ENCODE peak calls at places on chromosome 1, in ten cellular contexts. One of them, this sample, is unnamed.
A peak's percentile ranks its signal among the peaks of the same experiment; 100 is the strongest.

GRCh38 chr1:228337711-228338520 is 68.7 kb downstream of the TRIM11 start:
- DNase-seq in GM04504: no peak
- DNase-seq in occipital lobe: no peak
- DNase-seq in CD8-positive, alpha-beta T cell: no peak
- DNase-seq in KBM-7: no peak
- DNase-seq in activated CD8-positive, alpha-beta memory T cell treated with anti-CD3 and anti-CD28 coated beads for 4 hours: no peak
- DNase-seq in ovary: peak; percentile 26
- DNase-seq in HFFc6: no peak
- DNase-seq in memory B cell: no peak
- DNase-seq in CD8-positive, alpha-beta memory T cell: no peak
- DNase-seq in this sample: no peak

GRCh38 chr1:74504125-74505065 is 8.0 kb downstream of the LRRC53 start:
- DNase-seq in GM04504: peak; percentile 15
- DNase-seq in occipital lobe: peak; percentile 64
- DNase-seq in CD8-positive, alpha-beta T cell: peak; percentile 1
- DNase-seq in KBM-7: peak; percentile 54
- DNase-seq in activated CD8-positive, alpha-beta memory T cell treated with anti-CD3 and anti-CD28 coated beads for 4 hours: peak; percentile 1
- DNase-seq in ovary: peak; percentile 37
- DNase-seq in HFFc6: no peak
- DNase-seq in memory B cell: peak; percentile 16
- DNase-seq in CD8-positive, alpha-beta memory T cell: no peak
- DNase-seq in this sample: no peak

GRCh38 chr1:169049258-169049936 is 57.1 kb upstream of the ATP1B1 start:
- DNase-seq in GM04504: no peak
- DNase-seq in occipital lobe: no peak
- DNase-seq in CD8-positive, alpha-beta T cell: no peak
- DNase-seq in KBM-7: no peak
- DNase-seq in activated CD8-positive, alpha-beta memory T cell treated with anti-CD3 and anti-CD28 coated beads for 4 hours: no peak
- DNase-seq in ovary: no peak
- DNase-seq in HFFc6: no peak
- DNase-seq in memory B cell: no peak
- DNase-seq in CD8-positive, alpha-beta memory T cell: no peak
- DNase-seq in this sample: no peak

GRCh38 chr1:182962554-182963115 is 9.7 kb upstream of the SHCBP1L start:
- DNase-seq in GM04504: peak; percentile 82
- DNase-seq in occipital lobe: peak; percentile 16
- DNase-seq in CD8-positive, alpha-beta T cell: no peak
- DNase-seq in KBM-7: peak; percentile 73
- DNase-seq in activated CD8-positive, alpha-beta memory T cell treated with anti-CD3 and anti-CD28 coated beads for 4 hours: no peak
- DNase-seq in ovary: peak; percentile 78
- DNase-seq in HFFc6: peak; percentile 80
- DNase-seq in memory B cell: peak; percentile 23
- DNase-seq in CD8-positive, alpha-beta memory T cell: no peak
- DNase-seq in this sample: peak; percentile 71

GRCh38 chr1:80535446-80535845 is 1265.3 kb upstream of the ADGRL2 start:
- DNase-seq in GM04504: no peak
- DNase-seq in occipital lobe: no peak
- DNase-seq in CD8-positive, alpha-beta T cell: no peak
- DNase-seq in KBM-7: no peak
- DNase-seq in activated CD8-positive, alpha-beta memory T cell treated with anti-CD3 and anti-CD28 coated beads for 4 hours: no peak
- DNase-seq in ovary: no peak
- DNase-seq in HFFc6: no peak
- DNase-seq in memory B cell: no peak
- DNase-seq in CD8-positive, alpha-beta memory T cell: no peak
- DNase-seq in this sample: no peak

GRCh38 chr1:176831150-176831549 is 333.4 kb downstream of the ASTN1 start:
- DNase-seq in GM04504: no peak
- DNase-seq in occipital lobe: no peak
- DNase-seq in CD8-positive, alpha-beta T cell: no peak
- DNase-seq in KBM-7: no peak
- DNase-seq in activated CD8-positive, alpha-beta memory T cell treated with anti-CD3 and anti-CD28 coated beads for 4 hours: no peak
- DNase-seq in ovary: no peak
- DNase-seq in HFFc6: no peak
- DNase-seq in memory B cell: no peak
- DNase-seq in CD8-positive, alpha-beta memory T cell: no peak
- DNase-seq in this sample: no peak

GRCh38 chr1:110608247-110608646 is 2.1 kb upstream of the KCNA2 start:
- DNase-seq in GM04504: no peak
- DNase-seq in occipital lobe: no peak
- DNase-seq in CD8-positive, alpha-beta T cell: no peak
- DNase-seq in KBM-7: no peak
- DNase-seq in activated CD8-positive, alpha-beta memory T cell treated with anti-CD3 and anti-CD28 coated beads for 4 hours: no peak
- DNase-seq in ovary: no peak
- DNase-seq in HFFc6: no peak
- DNase-seq in memory B cell: no peak
- DNase-seq in CD8-positive, alpha-beta memory T cell: no peak
- DNase-seq in this sample: no peak

GRCh38 chr1:37919277-37919676 is 27.6 kb downstream of the INPP5B start:
- DNase-seq in GM04504: no peak
- DNase-seq in occipital lobe: no peak
- DNase-seq in CD8-positive, alpha-beta T cell: no peak
- DNase-seq in KBM-7: peak; percentile 43
- DNase-seq in activated CD8-positive, alpha-beta memory T cell treated with anti-CD3 and anti-CD28 coated beads for 4 hours: no peak
- DNase-seq in ovary: no peak
- DNase-seq in HFFc6: peak; percentile 41
- DNase-seq in memory B cell: no peak
- DNase-seq in CD8-positive, alpha-beta memory T cell: no peak
- DNase-seq in this sample: no peak

GRCh38 chr1:167344605-167345385 is 124.1 kb downstream of the POU2F1 start:
- DNase-seq in GM04504: no peak
- DNase-seq in occipital lobe: no peak
- DNase-seq in CD8-positive, alpha-beta T cell: no peak
- DNase-seq in KBM-7: no peak
- DNase-seq in activated CD8-positive, alpha-beta memory T cell treated with anti-CD3 and anti-CD28 coated beads for 4 hours: no peak
- DNase-seq in ovary: no peak
- DNase-seq in HFFc6: no peak
- DNase-seq in memory B cell: no peak
- DNase-seq in CD8-positive, alpha-beta memory T cell: no peak
- DNase-seq in this sample: no peak

GRCh38 chr1:2016123-2016522 is 3.0 kb upstream of the GABRD start:
- DNase-seq in GM04504: no peak
- DNase-seq in occipital lobe: no peak
- DNase-seq in CD8-positive, alpha-beta T cell: no peak
- DNase-seq in KBM-7: no peak
- DNase-seq in activated CD8-positive, alpha-beta memory T cell treated with anti-CD3 and anti-CD28 coated beads for 4 hours: no peak
- DNase-seq in ovary: no peak
- DNase-seq in HFFc6: no peak
- DNase-seq in memory B cell: no peak
- DNase-seq in CD8-positive, alpha-beta memory T cell: no peak
- DNase-seq in this sample: no peak

GRCh38 chr1:181087400-181087901 is 1.0 kb upstream of the IER5 start:
- DNase-seq in GM04504: no peak
- DNase-seq in occipital lobe: no peak
- DNase-seq in CD8-positive, alpha-beta T cell: no peak
- DNase-seq in KBM-7: peak; percentile 82
- DNase-seq in activated CD8-positive, alpha-beta memory T cell treated with anti-CD3 and anti-CD28 coated beads for 4 hours: no peak
- DNase-seq in ovary: no peak
- DNase-seq in HFFc6: no peak
- DNase-seq in memory B cell: peak; percentile 45
- DNase-seq in CD8-positive, alpha-beta memory T cell: no peak
- DNase-seq in this sample: no peak

GRCh38 chr1:51331206-51332100 is 1.1 kb upstream of the TTC39A start:
- DNase-seq in GM04504: peak; percentile 24
- DNase-seq in occipital lobe: no peak
- DNase-seq in CD8-positive, alpha-beta T cell: no peak
- DNase-seq in KBM-7: peak; percentile 70
- DNase-seq in activated CD8-positive, alpha-beta memory T cell treated with anti-CD3 and anti-CD28 coated beads for 4 hours: no peak
- DNase-seq in ovary: no peak
- DNase-seq in HFFc6: peak; percentile 60
- DNase-seq in memory B cell: no peak
- DNase-seq in CD8-positive, alpha-beta memory T cell: no peak
- DNase-seq in this sample: no peak

GRCh38 chr1:113282897-113283285 is 107.4 kb upstream of the MAGI3 start:
- DNase-seq in GM04504: no peak
- DNase-seq in occipital lobe: no peak
- DNase-seq in CD8-positive, alpha-beta T cell: no peak
- DNase-seq in KBM-7: no peak
- DNase-seq in activated CD8-positive, alpha-beta memory T cell treated with anti-CD3 and anti-CD28 coated beads for 4 hours: no peak
- DNase-seq in ovary: no peak
- DNase-seq in HFFc6: no peak
- DNase-seq in memory B cell: no peak
- DNase-seq in CD8-positive, alpha-beta memory T cell: no peak
- DNase-seq in this sample: no peak

GRCh38 chr1:27360159-27361043 is 6.4 kb downstream of the MAP3K6 start:
- DNase-seq in GM04504: no peak
- DNase-seq in occipital lobe: no peak
- DNase-seq in CD8-positive, alpha-beta T cell: no peak
- DNase-seq in KBM-7: no peak
- DNase-seq in activated CD8-positive, alpha-beta memory T cell treated with anti-CD3 and anti-CD28 coated beads for 4 hours: no peak
- DNase-seq in ovary: no peak
- DNase-seq in HFFc6: no peak
- DNase-seq in memory B cell: no peak
- DNase-seq in CD8-positive, alpha-beta memory T cell: peak; percentile 52
- DNase-seq in this sample: no peak

GRCh38 chr1:43421396-43421795 is 31.7 kb downstream of the SZT2 start:
- DNase-seq in GM04504: no peak
- DNase-seq in occipital lobe: no peak
- DNase-seq in CD8-positive, alpha-beta T cell: no peak
- DNase-seq in KBM-7: no peak
- DNase-seq in activated CD8-positive, alpha-beta memory T cell treated with anti-CD3 and anti-CD28 coated beads for 4 hours: no peak
- DNase-seq in ovary: no peak
- DNase-seq in HFFc6: no peak
- DNase-seq in memory B cell: no peak
- DNase-seq in CD8-positive, alpha-beta memory T cell: no peak
- DNase-seq in this sample: no peak

GRCh38 chr1:207748737-207749528 is 2.9 kb upstream of the CD46 start:
- DNase-seq in GM04504: no peak
- DNase-seq in occipital lobe: no peak
- DNase-seq in CD8-positive, alpha-beta T cell: no peak
- DNase-seq in KBM-7: peak; percentile 26
- DNase-seq in activated CD8-positive, alpha-beta memory T cell treated with anti-CD3 and anti-CD28 coated beads for 4 hours: no peak
- DNase-seq in ovary: no peak
- DNase-seq in HFFc6: no peak
- DNase-seq in memory B cell: no peak
- DNase-seq in CD8-positive, alpha-beta memory T cell: no peak
- DNase-seq in this sample: no peak

GRCh38 chr1:162678439-162678838 is 46.2 kb downstream of the DDR2 start:
- DNase-seq in GM04504: peak; percentile 62
- DNase-seq in occipital lobe: no peak
- DNase-seq in CD8-positive, alpha-beta T cell: no peak
- DNase-seq in KBM-7: no peak
- DNase-seq in activated CD8-positive, alpha-beta memory T cell treated with anti-CD3 and anti-CD28 coated beads for 4 hours: no peak
- DNase-seq in ovary: peak; percentile 52
- DNase-seq in HFFc6: peak; percentile 80
- DNase-seq in memory B cell: no peak
- DNase-seq in CD8-positive, alpha-beta memory T cell: no peak
- DNase-seq in this sample: no peak

GRCh38 chr1:156102634-156103511 is 11.6 kb upstream of the LMNA start:
- DNase-seq in GM04504: peak; percentile 46
- DNase-seq in occipital lobe: no peak
- DNase-seq in CD8-positive, alpha-beta T cell: no peak
- DNase-seq in KBM-7: peak; percentile 51
- DNase-seq in activated CD8-positive, alpha-beta memory T cell treated with anti-CD3 and anti-CD28 coated beads for 4 hours: no peak
- DNase-seq in ovary: no peak
- DNase-seq in HFFc6: peak; percentile 41
- DNase-seq in memory B cell: no peak
- DNase-seq in CD8-positive, alpha-beta memory T cell: no peak
- DNase-seq in this sample: no peak

GRCh38 chr1:54153548-54154439 is 994 bp upstream of the CDCP2 start:
- DNase-seq in GM04504: peak; percentile 50
- DNase-seq in occipital lobe: no peak
- DNase-seq in CD8-positive, alpha-beta T cell: no peak
- DNase-seq in KBM-7: peak; percentile 63
- DNase-seq in activated CD8-positive, alpha-beta memory T cell treated with anti-CD3 and anti-CD28 coated beads for 4 hours: no peak
- DNase-seq in ovary: peak; percentile 55
- DNase-seq in HFFc6: peak; percentile 55
- DNase-seq in memory B cell: no peak
- DNase-seq in CD8-positive, alpha-beta memory T cell: no peak
- DNase-seq in this sample: no peak

GRCh38 chr1:204477036-204477740 is 17.4 kb downstream of the PIK3C2B start:
- DNase-seq in GM04504: no peak
- DNase-seq in occipital lobe: peak; percentile 71
- DNase-seq in CD8-positive, alpha-beta T cell: no peak
- DNase-seq in KBM-7: no peak
- DNase-seq in activated CD8-positive, alpha-beta memory T cell treated with anti-CD3 and anti-CD28 coated beads for 4 hours: no peak
- DNase-seq in ovary: no peak
- DNase-seq in HFFc6: no peak
- DNase-seq in memory B cell: no peak
- DNase-seq in CD8-positive, alpha-beta memory T cell: no peak
- DNase-seq in this sample: no peak

GRCh38 chr1:98296681-98297080 is 364.8 kb upstream of the SNX7 start:
- DNase-seq in GM04504: no peak
- DNase-seq in occipital lobe: no peak
- DNase-seq in CD8-positive, alpha-beta T cell: no peak
- DNase-seq in KBM-7: no peak
- DNase-seq in activated CD8-positive, alpha-beta memory T cell treated with anti-CD3 and anti-CD28 coated beads for 4 hours: no peak
- DNase-seq in ovary: no peak
- DNase-seq in HFFc6: no peak
- DNase-seq in memory B cell: no peak
- DNase-seq in CD8-positive, alpha-beta memory T cell: no peak
- DNase-seq in this sample: no peak

GRCh38 chr1:230160957-230161771 is 94.1 kb downstream of the GALNT2 start:
- DNase-seq in GM04504: no peak
- DNase-seq in occipital lobe: no peak
- DNase-seq in CD8-positive, alpha-beta T cell: no peak
- DNase-seq in KBM-7: no peak
- DNase-seq in activated CD8-positive, alpha-beta memory T cell treated with anti-CD3 and anti-CD28 coated beads for 4 hours: no peak
- DNase-seq in ovary: no peak
- DNase-seq in HFFc6: no peak
- DNase-seq in memory B cell: no peak
- DNase-seq in CD8-positive, alpha-beta memory T cell: no peak
- DNase-seq in this sample: no peak

GRCh38 chr1:217919683-217920502 is 288.7 kb downstream of the SPATA17 start:
- DNase-seq in GM04504: no peak
- DNase-seq in occipital lobe: peak; percentile 15
- DNase-seq in CD8-positive, alpha-beta T cell: no peak
- DNase-seq in KBM-7: peak; percentile 1
- DNase-seq in activated CD8-positive, alpha-beta memory T cell treated with anti-CD3 and anti-CD28 coated beads for 4 hours: no peak
- DNase-seq in ovary: no peak
- DNase-seq in HFFc6: no peak
- DNase-seq in memory B cell: no peak
- DNase-seq in CD8-positive, alpha-beta memory T cell: no peak
- DNase-seq in this sample: no peak

GRCh38 chr1:10399487-10399917 is 638 bp downstream of the PGD start:
- DNase-seq in GM04504: no peak
- DNase-seq in occipital lobe: no peak
- DNase-seq in CD8-positive, alpha-beta T cell: no peak
- DNase-seq in KBM-7: peak; percentile 39
- DNase-seq in activated CD8-positive, alpha-beta memory T cell treated with anti-CD3 and anti-CD28 coated beads for 4 hours: no peak
- DNase-seq in ovary: no peak
- DNase-seq in HFFc6: peak; percentile 27
- DNase-seq in memory B cell: no peak
- DNase-seq in CD8-positive, alpha-beta memory T cell: no peak
- DNase-seq in this sample: no peak

GRCh38 chr1:71049951-71050598 is 2.5 kb upstream of the PTGER3 start:
- DNase-seq in GM04504: peak; percentile 54
- DNase-seq in occipital lobe: no peak
- DNase-seq in CD8-positive, alpha-beta T cell: no peak
- DNase-seq in KBM-7: peak; percentile 90
- DNase-seq in activated CD8-positive, alpha-beta memory T cell treated with anti-CD3 and anti-CD28 coated beads for 4 hours: no peak
- DNase-seq in ovary: no peak
- DNase-seq in HFFc6: peak; percentile 72
- DNase-seq in memory B cell: peak; percentile 25
- DNase-seq in CD8-positive, alpha-beta memory T cell: no peak
- DNase-seq in this sample: peak; percentile 26